ENCODE peak calls at places on chromosomes 1 and 21, in six cellular contexts. U is putamen; I is GM23338; J is left kidney; T is activated naive CD4-positive, alpha-beta T cell; A is A549. Q is an unnamed sample.

GRCh38 chr1:38724160-38725131 is 135.1 kb downstream of the RRAGC start:
- DNase-seq in A (no peak), J (peak; percentile 40), I (no peak), T (no peak), U (no peak), Q (no peak)

GRCh38 chr1:22969224-22969829 is 3.3 kb downstream of the LACTBL1 start:
- DNase-seq in T (no peak), J (peak; percentile 26), U (no peak), A (peak; percentile 24), I (no peak), Q (peak; percentile 93)

GRCh38 chr21:39406065-39406464 is 39.5 kb downstream of the LCA5L start:
- DNase-seq in T (no peak), I (no peak), A (no peak), J (no peak), U (no peak), Q (no peak)

GRCh38 chr1:152047607-152047953 is 10.8 kb upstream of the S100A11 start:
- DNase-seq in U (no peak), I (no peak), T (no peak), A (no peak), J (no peak), Q (peak; percentile 72)

GRCh38 chr1:203133969-203134725 is 6.6 kb downstream of the ADORA1 start:
- DNase-seq in U (peak; percentile 85), T (no peak), A (no peak), J (peak; percentile 30), I (peak; percentile 12), Q (no peak)

GRCh38 chr1:222974496-222974895 is 159.7 kb downstream of the DISP1 start:
- DNase-seq in T (no peak), J (peak; percentile 62), A (no peak), U (no peak), I (no peak), Q (no peak)

GRCh38 chr1:177569476-177569875 is 398.7 kb downstream of the BRINP2 start:
- DNase-seq in J (no peak), T (no peak), U (no peak), A (no peak), I (no peak), Q (no peak)

GRCh38 chr21:45405271-45405818 is 380 bp downstream of the COL18A1 start:
- DNase-seq in J (peak; percentile 74), A (no peak), U (no peak), T (no peak), I (no peak), Q (peak; percentile 72)

GRCh38 chr1:108072294-108072693 is 107.3 kb upstream of the VAV3 start:
- DNase-seq in T (no peak), I (no peak), U (no peak), J (no peak), A (no peak), Q (no peak)

GRCh38 chr1:62361426-62361825 is 42.2 kb upstream of the KANK4 start:
- DNase-seq in J (no peak), U (no peak), I (no peak), T (no peak), A (no peak), Q (no peak)

GRCh38 chr21:24823247-24823646 is 784.0 kb downstream of the MRPL39 start:
- DNase-seq in T (no peak), I (no peak), J (no peak), U (no peak), A (no peak), Q (no peak)

GRCh38 chr1:7327849-7328248 is 443.2 kb upstream of the VAMP3 start:
- DNase-seq in T (no peak), I (no peak), U (no peak), J (no peak), A (no peak), Q (no peak)

GRCh38 chr1:89633103-89633744 is at the start of gene LRRC8C:
- DNase-seq in U (no peak), I (peak; percentile 62), T (no peak), A (peak; percentile 52), J (peak; percentile 89), Q (peak; percentile 11)

GRCh38 chr1:200184196-200184595 is 156.7 kb downstream of the NR5A2 start:
- DNase-seq in U (no peak), A (peak; percentile 83), J (peak; percentile 19), I (no peak), T (no peak), Q (peak; percentile 65)

GRCh38 chr1:23343246-23344110 is 606 bp downstream of the HNRNPR start:
- DNase-seq in J (peak; percentile 61), U (peak; percentile 7), I (peak; percentile 57), A (peak; percentile 59), T (peak; percentile 18), Q (peak; percentile 53)

GRCh38 chr1:15246960-15247614 is at the start of gene FHAD1:
- DNase-seq in A (peak; percentile 78), T (no peak), J (peak; percentile 93), I (peak; percentile 84), U (no peak), Q (peak; percentile 53)

GRCh38 chr1:2784854-2785630 is 16.5 kb downstream of the TTC34 start:
- DNase-seq in T (no peak), A (no peak), J (no peak), I (no peak), U (no peak), Q (no peak)

GRCh38 chr1:172778461-172779455 is 119.9 kb downstream of the FASLG start:
- DNase-seq in I (peak; percentile 21), U (no peak), J (no peak), A (no peak), T (no peak), Q (no peak)